ENCODE peak calls at places on chromosomes 13 and 19, in four cellular contexts. D, R, G and N are unnamed samples.

GRCh38 chr19:49741210-49741844 is 21.8 kb downstream of the TSKS start:
- DNase-seq in G (no peak), D (no peak), R (no peak), N (no peak)

GRCh38 chr13:95235944-95236343 is 65.3 kb downstream of the ABCC4 start:
- DNase-seq in D (no peak), R (no peak), G (no peak), N (peak)

GRCh38 chr13:28048768-28049167 is 51.6 kb downstream of the FLT3 start:
- DNase-seq in R (no peak), D (no peak), G (no peak), N (no peak)

GRCh38 chr19:47021536-47022139 is 2.0 kb downstream of the NPAS1 start:
- DNase-seq in R (peak), G (no peak), D (no peak), N (no peak)

GRCh38 chr19:57279418-57280164 is 694 bp upstream of the ZNF460 start:
- DNase-seq in R (peak), G (peak), D (peak), N (peak)

GRCh38 chr13:48775804-48776203 is 122.1 kb downstream of the CYSLTR2 start:
- DNase-seq in G (no peak), R (no peak), D (no peak), N (no peak)

GRCh38 chr13:52048516-52048915 is 24.0 kb downstream of the UTP14C start:
- DNase-seq in R (no peak), D (no peak), G (no peak), N (no peak)

GRCh38 chr19:5452594-5453565 is 2.3 kb upstream of the ZNRF4 start:
- DNase-seq in G (no peak), R (peak), D (no peak), N (no peak)

GRCh38 chr13:37716395-37716794 is 117.8 kb upstream of the POSTN start:
- DNase-seq in G (no peak), R (no peak), D (no peak), N (no peak)

GRCh38 chr13:53105881-53106280 is 77.3 kb downstream of the OLFM4 start:
- DNase-seq in D (no peak), G (no peak), R (no peak), N (no peak)

GRCh38 chr13:27920677-27921420 is 1.0 kb downstream of the PDX1 start:
- DNase-seq in G (no peak), D (no peak), R (peak), N (no peak)

GRCh38 chr13:112716461-112716820 is 26.6 kb downstream of the ATP11A start:
- DNase-seq in D (no peak), R (no peak), G (no peak), N (no peak)

GRCh38 chr13:104171132-104171531 is 1104.9 kb upstream of the SLC10A2 start:
- DNase-seq in R (no peak), G (no peak), D (no peak), N (no peak)

GRCh38 chr13:102089177-102089576 is 312.7 kb downstream of the FGF14 start:
- DNase-seq in R (no peak), D (no peak), G (no peak), N (no peak)

GRCh38 chr19:39038098-39038497 is 5.7 kb upstream of the FBXO27 start:
- DNase-seq in D (no peak), G (no peak), R (peak), N (no peak)

GRCh38 chr19:16541526-16542044 is 652 bp downstream of the CHERP start:
- DNase-seq in G (no peak), R (no peak), D (no peak), N (no peak)

GRCh38 chr19:12198136-12198535 is 35.2 kb downstream of the ZNF136 start:
- DNase-seq in G (no peak), D (no peak), R (no peak), N (no peak)

GRCh38 chr13:100519626-100520025 is 69.0 kb downstream of the GGACT start:
- DNase-seq in R (no peak), D (no peak), G (no peak), N (no peak)

GRCh38 chr13:86020350-86021002 is 221.3 kb upstream of the SLITRK6 start:
- DNase-seq in D (no peak), R (no peak), G (no peak), N (no peak)

GRCh38 chr19:38736036-38736412 is 8.2 kb downstream of the CAPN12 start:
- DNase-seq in R (peak), D (no peak), G (no peak), N (no peak)

GRCh38 chr13:59542303-59542702 is 621.4 kb downstream of the DIAPH3 start:
- DNase-seq in D (no peak), R (no peak), G (no peak), N (no peak)

GRCh38 chr13:44306401-44307192 is 67.0 kb upstream of the SERP2 start:
- DNase-seq in D (no peak), G (no peak), R (no peak), N (no peak)

GRCh38 chr19:12665646-12666304 is 767 bp downstream of the MAN2B1 start:
- DNase-seq in G (no peak), R (no peak), D (no peak), N (no peak)

GRCh38 chr19:12757544-12758274 is 6.1 kb downstream of the BEST2 start:
- DNase-seq in R (peak), D (peak), G (peak), N (peak)

GRCh38 chr13:108963846-108964600 is 334.6 kb downstream of the MYO16 start:
- DNase-seq in G (no peak), D (no peak), R (no peak), N (no peak)

GRCh38 chr19:16116067-16116466 is 4.4 kb downstream of the RAB8A start:
- DNase-seq in D (no peak), G (no peak), R (no peak), N (no peak)

GRCh38 chr13:31790992-31791391 is 51.7 kb downstream of the RXFP2 start:
- DNase-seq in R (no peak), G (no peak), D (no peak), N (no peak)

GRCh38 chr13:40490086-40490723 is 176.2 kb downstream of the FOXO1 start:
- DNase-seq in D (no peak), G (no peak), R (peak), N (no peak)

GRCh38 chr19:48303367-48303766 is 22.0 kb upstream of the EMP3 start:
- DNase-seq in R (no peak), G (no peak), D (no peak), N (no peak)

GRCh38 chr19:48311384-48311783 is 14.0 kb upstream of the EMP3 start:
- DNase-seq in R (no peak), G (no peak), D (no peak), N (no peak)

GRCh38 chr19:48310227-48310626 is 15.1 kb upstream of the EMP3 start:
- DNase-seq in G (no peak), R (no peak), D (no peak), N (no peak)

GRCh38 chr19:48303866-48304265 is 21.5 kb upstream of the EMP3 start:
- DNase-seq in R (no peak), D (no peak), G (no peak), N (no peak)

GRCh38 chr19:48308695-48309586 is 16.4 kb upstream of the EMP3 start:
- DNase-seq in D (no peak), R (peak), G (no peak), N (no peak)
- TF ChIP-seq CTCF in D (peak), R (no peak), G (peak), N (no peak)

GRCh38 chr19:931860-932646 is 6.2 kb downstream of the ARID3A start:
- DNase-seq in R (no peak), D (no peak), G (no peak), N (no peak)
- TF ChIP-seq CTCF in R (no peak), D (no peak), G (no peak), N (no peak)

GRCh38 chr13:74774252-74774651 is 640.0 kb upstream of the KLF12 start:
- DNase-seq in G (no peak), D (no peak), R (no peak), N (no peak)
- TF ChIP-seq CTCF in G (no peak), D (no peak), R (no peak), N (no peak)

GRCh38 chr19:44499962-44500949 is at the start of gene ZNF180:
- DNase-seq in D (peak), G (peak), R (peak), N (peak)

GRCh38 chr19:44498988-44499387 is 1.3 kb downstream of the ZNF180 start:
- DNase-seq in D (no peak), R (no peak), G (no peak), N (no peak)

GRCh38 chr19:44496711-44497110 is 3.6 kb downstream of the ZNF180 start:
- DNase-seq in G (no peak), D (no peak), R (no peak), N (no peak)

DNA sequence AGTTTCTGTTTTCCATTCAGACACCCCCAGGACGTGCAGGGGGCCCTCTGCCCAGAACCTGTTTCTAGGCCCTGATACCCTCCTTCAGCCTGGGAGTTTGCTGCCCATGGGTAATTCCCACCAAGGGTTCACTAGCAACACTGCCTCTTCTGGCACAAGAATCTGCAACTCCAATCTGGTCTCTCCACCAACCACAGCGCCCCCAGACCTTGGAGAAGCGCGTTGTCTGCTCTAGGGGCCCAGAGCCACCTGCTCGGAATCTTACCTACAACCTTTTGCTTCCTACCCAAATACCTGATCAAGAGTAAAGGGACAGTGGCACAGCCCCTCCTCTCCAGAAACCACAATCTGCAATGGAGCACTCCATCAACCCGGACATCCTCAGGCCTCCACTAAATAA is 763 bp downstream of the ZNF180 start:
- DNase-seq in D (no peak), R (no peak), G (no peak), N (no peak)
- TF ChIP-seq CTCF in D (no peak), R (no peak), G (no peak), N (no peak)

DNA sequence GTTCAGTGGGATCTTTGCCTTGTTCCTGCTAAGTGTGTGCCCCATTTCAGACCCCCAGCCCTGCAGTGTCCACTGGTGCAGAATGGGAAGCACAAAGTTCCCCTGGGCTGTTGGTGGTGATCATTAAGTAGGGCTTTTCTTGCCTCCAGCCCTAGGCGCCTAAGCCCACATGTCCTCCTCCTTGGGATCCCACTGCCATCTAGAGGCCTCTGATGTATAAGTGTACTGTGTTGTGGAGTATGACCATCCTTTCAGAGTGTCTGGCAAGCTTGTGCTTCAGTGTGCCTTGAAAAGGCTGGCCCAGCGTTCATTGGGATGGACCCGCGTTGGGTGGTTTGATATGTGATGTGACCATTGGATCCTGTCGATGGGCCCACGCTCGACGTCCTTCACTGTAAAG is 71.2 kb downstream of the WASF3 start:
- DNase-seq in D (no peak), G (no peak), R (no peak), N (no peak)
- TF ChIP-seq CTCF in D (no peak), G (no peak), R (no peak), N (peak)

DNA sequence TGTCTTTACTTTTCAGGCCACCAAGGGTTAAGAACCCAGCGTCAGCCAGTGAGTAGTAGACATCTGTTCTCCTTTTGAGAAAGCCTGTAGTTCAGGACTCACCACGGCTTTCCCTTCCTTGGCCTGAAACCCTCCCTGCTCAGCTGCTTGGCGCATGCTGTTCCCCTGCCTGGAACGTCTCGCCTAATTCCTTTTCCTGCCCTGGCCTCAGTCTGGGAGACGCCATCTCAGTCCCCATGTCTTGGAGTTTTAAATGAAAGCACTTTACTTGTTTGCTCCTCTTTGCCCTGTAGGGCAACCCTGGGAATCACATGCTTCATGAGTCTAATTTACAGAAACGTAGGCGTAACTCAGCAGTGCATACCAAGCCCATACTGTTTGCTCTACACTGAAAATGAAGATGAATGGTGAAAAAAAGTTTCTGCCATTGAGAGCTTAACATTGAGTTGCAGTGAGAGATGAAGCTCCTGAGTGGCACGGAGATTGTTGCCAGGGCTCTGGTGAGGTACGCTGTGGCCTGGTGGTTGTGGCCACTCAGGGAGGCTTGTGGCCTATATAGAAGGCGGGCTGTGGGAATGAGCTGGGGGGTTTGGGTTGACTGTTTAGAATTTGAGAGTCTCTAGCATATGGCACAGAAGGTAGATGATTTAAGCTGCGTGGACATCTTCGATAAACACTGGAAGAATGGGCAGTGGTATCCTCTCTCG is 52.8 kb downstream of the GATAD2A start:
- DNase-seq in G (no peak), D (no peak), R (no peak), N (no peak)
- TF ChIP-seq CTCF in G (no peak), D (no peak), R (no peak), N (no peak)

DNA sequence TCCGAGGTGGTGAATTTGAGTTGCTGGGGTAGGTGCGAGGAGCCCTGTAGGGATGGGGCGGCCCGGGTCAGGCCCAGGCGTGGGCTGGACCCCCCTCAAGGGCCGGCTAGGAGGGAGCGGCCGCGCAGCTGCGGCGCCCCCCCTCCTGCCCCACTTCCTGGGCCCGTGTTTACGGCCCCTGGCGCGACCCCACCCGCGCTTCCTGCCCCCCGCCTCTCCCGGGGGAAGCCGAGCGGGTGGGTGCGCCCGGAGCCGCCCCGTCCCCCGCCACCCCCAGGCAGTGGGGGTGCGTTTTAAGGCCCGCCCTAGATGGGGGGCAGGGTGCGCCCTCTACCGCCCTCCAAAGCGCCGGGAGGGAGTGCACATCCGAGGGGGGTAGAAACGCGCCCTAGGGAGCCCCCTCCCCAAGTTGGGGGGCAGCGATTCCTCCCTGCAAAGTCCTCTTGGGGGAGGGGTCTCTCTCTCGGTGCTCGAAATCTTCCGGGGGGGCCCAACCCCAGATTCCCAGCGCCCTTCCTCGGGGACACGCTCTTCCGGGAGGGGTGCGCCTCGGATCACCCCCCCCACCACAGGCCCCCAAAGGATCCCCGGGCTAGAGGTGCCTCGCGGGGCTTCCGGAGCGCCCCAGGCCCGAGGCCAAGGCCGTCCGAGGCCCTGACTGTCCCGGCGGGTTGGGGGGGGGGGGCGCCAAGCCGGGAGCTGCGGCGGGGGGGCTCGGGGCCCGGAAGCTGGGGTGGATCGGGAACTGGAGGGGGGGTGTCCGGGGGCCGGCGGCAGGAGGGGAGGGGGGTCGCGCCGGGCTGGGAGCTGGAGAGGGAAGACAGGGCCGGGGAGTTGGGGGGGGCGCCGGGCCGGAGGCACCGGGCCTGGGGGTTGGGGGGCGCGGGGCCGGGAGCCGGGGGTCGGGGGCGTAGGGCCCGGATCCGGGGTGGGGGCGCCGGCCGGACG is 807 bp downstream of the TLE5 start:
- DNase-seq in R (no peak), G (no peak), D (no peak), N (no peak)
- TF ChIP-seq CTCF in R (no peak), G (no peak), D (no peak), N (peak)